ENCODE peak calls at places on chromosomes 7 and 10, in nine cellular contexts. D is neural progenitor cell, T is cardiac fibroblast, E is AG10803, R is endodermal cell, X is adrenal gland, J is GM20000, C is mucosa of descending colon, W is nephron progenitor cell. S is an unnamed sample.

GRCh38 chr10:31836569-31837406 is 91.8 kb downstream of the ARHGAP12 start:
- DNase-seq in D (peak), T (peak), E (peak), R (peak), X (peak), J (peak), C (no peak), W (peak), S (no peak)

GRCh38 chr10:4546500-4546899 is 279.5 kb upstream of the AKR1E2 start:
- DNase-seq in D (no peak), T (peak), E (peak), R (no peak), X (no peak), J (no peak), C (no peak), W (no peak), S (no peak)

GRCh38 chr10:33187427-33187999 is 147.0 kb downstream of the NRP1 start:
- DNase-seq in D (no peak), T (no peak), E (no peak), R (peak), X (no peak), J (no peak), C (no peak), W (no peak), S (no peak)

GRCh38 chr7:98641646-98642489 is 24.8 kb downstream of the NPTX2 start:
- DNase-seq in D (no peak), T (no peak), E (no peak), R (peak), X (no peak), J (no peak), C (no peak), W (peak), S (no peak)

GRCh38 chr10:33103980-33104379 is 145.9 kb upstream of the ITGB1 start:
- DNase-seq in D (no peak), T (no peak), E (no peak), R (no peak), X (no peak), J (no peak), C (no peak), W (no peak), S (no peak)

GRCh38 chr7:92697414-92697813 is 107.2 kb upstream of the FAM133B start:
- DNase-seq in D (no peak), T (no peak), E (no peak), R (no peak), X (no peak), J (no peak), C (no peak), W (no peak), S (no peak)

GRCh38 chr10:103668351-103669242 is 175.1 kb downstream of the NEURL1 start:
- DNase-seq in D (peak), T (peak), E (peak), R (no peak), X (peak), J (peak), C (peak), W (peak), S (no peak)

GRCh38 chr10:79400567-79401004 is 44.8 kb downstream of the ZCCHC24 start:
- DNase-seq in D (peak), T (peak), E (no peak), R (peak), X (no peak), J (peak), C (peak), W (peak), S (no peak)

GRCh38 chr10:104581884-104582603 is 59.0 kb upstream of the SORCS3 start:
- DNase-seq in D (no peak), T (peak), E (peak), R (no peak), X (no peak), J (no peak), C (no peak), W (no peak), S (no peak)

GRCh38 chr7:30224511-30225031 is 59.8 kb upstream of the ZNRF2 start:
- DNase-seq in D (no peak), T (peak), E (peak), R (no peak), X (no peak), J (no peak), C (no peak), W (no peak), S (no peak)

GRCh38 chr10:34524369-34525091 is 290.6 kb downstream of the PARD3 start:
- DNase-seq in D (no peak), T (no peak), E (no peak), R (no peak), X (no peak), J (no peak), C (no peak), W (no peak), S (no peak)

GRCh38 chr10:13681963-13682362 is 95.2 kb downstream of the PRPF18 start:
- DNase-seq in D (no peak), T (no peak), E (peak), R (no peak), X (no peak), J (no peak), C (no peak), W (no peak), S (no peak)

GRCh38 chr10:102119417-102120141 is 589 bp downstream of the LDB1 start:
- DNase-seq in D (peak), T (peak), E (peak), R (peak), X (peak), J (peak), C (peak), W (peak), S (peak)

GRCh38 chr7:134892002-134892693 is 94.2 kb upstream of the AGBL3 start:
- DNase-seq in D (peak), T (peak), E (peak), R (no peak), X (no peak), J (no peak), C (no peak), W (no peak), S (peak)

GRCh38 chr7:138324905-138325304 is 135.2 kb upstream of the TRIM24 start:
- DNase-seq in D (no peak), T (no peak), E (no peak), R (no peak), X (no peak), J (no peak), C (no peak), W (no peak), S (no peak)

GRCh38 chr10:89114846-89115625 is 92.1 kb downstream of the CH25H start:
- DNase-seq in D (no peak), T (peak), E (peak), R (no peak), X (no peak), J (no peak), C (no peak), W (no peak), S (no peak)

GRCh38 chr7:44145969-44146897 is 5.1 kb upstream of the MYL7 start:
- DNase-seq in D (peak), T (peak), E (peak), R (peak), X (peak), J (peak), C (peak), W (peak), S (peak)

GRCh38 chr10:79424221-79425073 is 21.0 kb downstream of the ZCCHC24 start:
- DNase-seq in D (no peak), T (no peak), E (peak), R (no peak), X (no peak), J (no peak), C (peak), W (no peak), S (no peak)

GRCh38 chr7:136087881-136088280 is 110.7 kb upstream of the MTPN start:
- DNase-seq in D (no peak), T (no peak), E (no peak), R (no peak), X (no peak), J (no peak), C (no peak), W (no peak), S (no peak)

GRCh38 chr10:9833871-9834454 is 1183.7 kb upstream of the CELF2 start:
- DNase-seq in D (peak), T (peak), E (no peak), R (no peak), X (no peak), J (no peak), C (no peak), W (no peak), S (no peak)

GRCh38 chr7:150824379-150825177 is 24.0 kb downstream of the TMEM176A start:
- DNase-seq in D (no peak), T (no peak), E (no peak), R (peak), X (no peak), J (no peak), C (no peak), W (no peak), S (no peak)

GRCh38 chr10:114544045-114544659 is 113.9 kb downstream of the ABLIM1 start:
- DNase-seq in D (no peak), T (no peak), E (no peak), R (no peak), X (peak), J (peak), C (peak), W (no peak), S (no peak)

GRCh38 chr7:40964610-40965009 is 738.3 kb downstream of the INHBA start:
- DNase-seq in D (no peak), T (no peak), E (no peak), R (no peak), X (no peak), J (no peak), C (no peak), W (no peak), S (no peak)

GRCh38 chr7:15749631-15750030 is 63.1 kb upstream of the MEOX2 start:
- DNase-seq in D (no peak), T (peak), E (peak), R (no peak), X (no peak), J (no peak), C (no peak), W (no peak), S (no peak)

GRCh38 chr10:93968452-93969044 is 25.2 kb upstream of the PLCE1 start:
- DNase-seq in D (no peak), T (peak), E (no peak), R (no peak), X (no peak), J (no peak), C (no peak), W (no peak), S (no peak)

GRCh38 chr10:107732045-107732444 is 567.5 kb upstream of the SORCS1 start:
- DNase-seq in D (no peak), T (no peak), E (no peak), R (no peak), X (no peak), J (no peak), C (no peak), W (no peak), S (no peak)

GRCh38 chr7:26308551-26308950 is 16.9 kb downstream of the SNX10 start:
- DNase-seq in D (no peak), T (no peak), E (no peak), R (no peak), X (no peak), J (no peak), C (no peak), W (no peak), S (no peak)

GRCh38 chr10:35089641-35090161 is 440 bp downstream of the CUL2 start:
- DNase-seq in D (peak), T (peak), E (peak), R (no peak), X (no peak), J (peak), C (no peak), W (no peak), S (no peak)

GRCh38 chr7:84697506-84697905 is 489.4 kb downstream of the SEMA3D start:
- DNase-seq in D (no peak), T (peak), E (peak), R (no peak), X (no peak), J (no peak), C (no peak), W (no peak), S (peak)

GRCh38 chr10:50504389-50504788 is 119.4 kb downstream of the SGMS1 start:
- DNase-seq in D (no peak), T (no peak), E (no peak), R (no peak), X (no peak), J (no peak), C (no peak), W (no peak), S (no peak)

GRCh38 chr7:14691034-14691433 is 211.5 kb downstream of the DGKB start:
- DNase-seq in D (no peak), T (no peak), E (no peak), R (no peak), X (no peak), J (no peak), C (no peak), W (no peak), S (no peak)

DNA sequence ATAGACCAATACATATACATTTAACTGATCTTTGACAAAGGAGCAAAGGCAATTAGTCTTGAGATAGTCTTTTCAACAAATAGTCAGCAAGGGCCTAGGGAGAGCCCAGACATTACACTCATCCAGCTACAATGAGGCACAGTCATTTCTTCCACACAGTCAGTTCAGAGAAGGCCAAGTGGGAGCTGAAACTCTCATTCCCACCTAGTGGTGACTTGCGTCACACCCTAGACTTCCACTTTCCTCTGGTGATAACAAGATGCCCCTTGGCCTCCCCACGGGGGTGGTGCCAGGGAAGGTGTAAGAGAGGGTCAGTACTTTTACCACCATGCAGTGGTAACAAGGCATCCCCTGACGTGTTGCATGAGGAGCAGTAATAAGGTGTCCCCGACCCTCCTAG is 8.0 kb downstream of the FRMPD2 start:
- DNase-seq in D (no peak), T (no peak), E (no peak), R (no peak), X (no peak), J (no peak), C (no peak), W (no peak), S (no peak)
- TF ChIP-seq CTCF in D (no peak), T (no peak), E (no peak), R (peak), X (no peak), J (no peak), C (no peak), W (no peak), S (no peak)

GRCh38 chr10:43380610-43381222 is 9.3 kb downstream of the FXYD4 start:
- DNase-seq in D (no peak), T (peak), E (peak), R (no peak), X (no peak), J (no peak), C (no peak), W (no peak), S (no peak)
- TF ChIP-seq CTCF in D (peak), T (peak), E (peak), R (peak), X (no peak), J (no peak), C (no peak), W (no peak), S (no peak)

DNA sequence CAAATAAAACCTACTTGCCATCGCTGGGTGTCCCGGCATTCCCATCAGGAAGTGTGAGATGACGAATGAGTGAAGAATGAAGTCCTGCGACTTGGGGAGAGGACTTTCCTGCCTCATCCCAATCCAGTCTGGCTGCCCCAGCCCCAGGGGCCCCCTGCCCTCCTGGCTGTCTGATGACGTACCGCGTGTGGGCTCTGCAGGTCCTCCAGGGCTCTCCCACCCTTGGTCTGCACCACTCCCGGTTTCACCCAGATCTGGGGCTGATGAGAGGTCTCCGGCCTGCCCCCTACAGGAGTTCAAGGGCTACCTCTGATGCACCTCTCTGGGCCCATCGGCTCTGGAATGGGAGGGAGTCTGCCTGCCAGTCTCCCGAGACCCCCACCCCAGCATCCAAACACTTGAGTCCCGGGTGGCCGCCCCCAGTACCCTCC is 9.8 kb downstream of the ATP6V1F start:
- DNase-seq in D (no peak), T (no peak), E (no peak), R (peak), X (no peak), J (no peak), C (no peak), W (no peak), S (no peak)
- TF ChIP-seq CTCF in D (peak), T (peak), E (no peak), R (peak), X (no peak), J (no peak), C (no peak), W (no peak), S (no peak)

DNA sequence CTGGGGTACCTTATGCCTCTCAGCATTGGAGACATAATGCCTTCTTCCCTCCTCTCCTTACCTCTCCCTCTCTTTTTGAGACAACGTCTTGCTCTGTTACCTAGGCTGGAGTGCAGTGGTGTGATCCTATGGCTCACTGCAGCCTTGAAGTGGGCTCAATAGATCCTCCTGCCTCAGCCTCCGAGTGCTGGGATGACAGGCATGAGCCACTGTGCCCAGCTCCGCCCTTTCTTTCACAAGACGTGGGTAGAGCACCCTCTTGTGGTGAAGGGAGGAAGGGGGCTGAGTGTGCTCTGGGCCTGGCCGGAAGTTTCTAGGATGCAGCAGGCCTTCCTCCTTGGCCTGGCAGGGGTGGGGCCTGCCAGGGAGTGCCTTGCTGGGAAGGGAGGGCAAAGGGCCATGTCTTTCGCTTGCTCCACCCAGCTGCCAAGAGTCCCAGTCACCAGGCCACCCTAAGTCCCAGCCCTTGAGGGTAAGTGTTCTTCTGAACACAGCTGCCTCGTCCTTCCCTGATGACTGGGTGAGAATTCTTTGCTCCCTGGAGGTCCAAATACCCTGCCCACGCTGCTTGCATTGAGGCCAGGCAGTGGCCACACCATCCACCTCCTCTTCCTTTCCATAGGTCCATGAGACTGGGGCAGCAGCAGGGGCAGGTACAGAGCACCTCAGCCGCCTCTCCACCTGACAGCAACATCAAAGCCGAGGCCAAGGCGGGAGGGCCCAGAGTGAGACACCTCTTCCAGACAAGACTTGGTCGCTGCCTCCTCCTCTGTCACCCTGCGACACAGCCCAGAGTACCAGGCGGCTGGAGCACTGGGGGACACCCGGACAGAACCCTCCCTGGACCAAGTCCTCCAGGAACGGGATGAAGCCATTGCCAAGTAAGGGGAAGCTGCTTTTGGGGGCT is 3.7 kb downstream of the ABHD11 start:
- DNase-seq in D (peak), T (peak), E (peak), R (peak), X (peak), J (peak), C (peak), W (peak), S (peak)
- TF ChIP-seq CTCF in D (peak), T (peak), E (peak), R (peak), X (peak), J (peak), C (peak), W (peak), S (peak)